ENCODE peak calls at places on chromosomes 11 and 22, in five cellular contexts. S, T, M, F and Y are unnamed samples.

GRCh38 chr11:93903989-93904388 is 53.6 kb upstream of the VSTM5 start:
- DNase-seq in M (no peak), F (no peak), S (no peak), T (no peak), Y (no peak)

GRCh38 chr11:122491486-122491885 is 164.0 kb upstream of the UBASH3B start:
- DNase-seq in S (no peak), M (no peak), F (no peak), T (no peak), Y (no peak)

GRCh38 chr22:50260801-50261614 is 475 bp downstream of the MAPK12 start:
- DNase-seq in S (peak), F (no peak), M (peak), T (no peak), Y (peak)

GRCh38 chr22:36879775-36880174 is 19.0 kb downstream of the NCF4 start:
- DNase-seq in F (no peak), S (no peak), M (no peak), T (no peak), Y (no peak)

GRCh38 chr11:114883472-114883871 is 205.1 kb downstream of the NXPE2 start:
- DNase-seq in M (no peak), F (no peak), T (no peak), S (no peak), Y (no peak)

GRCh38 chr22:46735747-46736608 is 2.1 kb downstream of the CERK start:
- DNase-seq in M (no peak), T (no peak), F (no peak), S (no peak), Y (no peak)

GRCh38 chr22:33404723-33405122 is 346.5 kb upstream of the SYN3 start:
- DNase-seq in S (no peak), F (no peak), T (no peak), M (no peak), Y (no peak)

GRCh38 chr11:12778506-12778905 is 104.3 kb downstream of the TEAD1 start:
- DNase-seq in M (no peak), S (no peak), T (no peak), F (no peak), Y (no peak)

GRCh38 chr11:3086671-3087150 is 29.5 kb upstream of the CARS1 start:
- DNase-seq in T (no peak), S (no peak), M (no peak), F (no peak), Y (no peak)

GRCh38 chr22:31122532-31123291 is at the start of gene INPP5J:
- DNase-seq in M (peak), T (peak), F (no peak), S (peak), Y (no peak)

GRCh38 chr11:87356428-87356827 is 318.7 kb downstream of the TMEM135 start:
- DNase-seq in T (no peak), S (no peak), M (no peak), F (no peak), Y (peak)

GRCh38 chr11:71372693-71373657 is 75.2 kb downstream of the DHCR7 start:
- DNase-seq in F (no peak), T (peak), M (no peak), S (peak), Y (peak)

GRCh38 chr22:47174671-47175111 is 412.2 kb downstream of the TBC1D22A start:
- DNase-seq in F (no peak), S (no peak), T (no peak), M (no peak), Y (no peak)

GRCh38 chr11:37946155-37946766 is 1348.2 kb upstream of the RAG2 start:
- DNase-seq in S (peak), M (peak), F (peak), T (no peak), Y (peak)

GRCh38 chr11:43393765-43394355 is 35.1 kb downstream of the TTC17 start:
- DNase-seq in F (no peak), M (no peak), T (no peak), S (no peak), Y (no peak)

GRCh38 chr22:17772249-17772962 is 1.9 kb downstream of the BID start:
- DNase-seq in S (no peak), M (peak), T (no peak), F (no peak), Y (no peak)

GRCh38 chr11:74449369-74449931 is 17.9 kb downstream of the KCNE3 start:
- DNase-seq in T (peak), M (peak), S (peak), F (peak), Y (peak)

GRCh38 chr11:23995891-23996290 is 501.0 kb upstream of the LUZP2 start:
- DNase-seq in T (no peak), F (no peak), S (no peak), M (no peak), Y (no peak)

GRCh38 chr22:48489551-48490512 is 1337.8 kb downstream of the BRD1 start:
- DNase-seq in S (no peak), F (no peak), M (no peak), T (no peak), Y (no peak)

GRCh38 chr11:33701302-33701701 is 676 bp upstream of the C11orf91 start:
- DNase-seq in M (no peak), F (no peak), T (no peak), S (no peak), Y (peak)

GRCh38 chr11:35289821-35290220 is 129.5 kb downstream of the SLC1A2 start:
- DNase-seq in F (no peak), M (no peak), T (no peak), S (no peak), Y (no peak)

GRCh38 chr11:69444381-69445130 is 36.9 kb upstream of the LINC01488 start:
- DNase-seq in F (no peak), M (peak), T (no peak), S (peak), Y (no peak)

GRCh38 chr11:108891909-108892511 is 227.1 kb downstream of the DDX10 start:
- DNase-seq in F (no peak), M (no peak), T (no peak), S (no peak), Y (no peak)

GRCh38 chr11:126640186-126640585 is 284.7 kb downstream of the ST3GAL4 start:
- DNase-seq in T (no peak), F (no peak), M (no peak), S (no peak), Y (no peak)

GRCh38 chr22:49010901-49011300 is 816.8 kb downstream of the BRD1 start:
- DNase-seq in F (no peak), M (no peak), S (no peak), T (no peak), Y (no peak)

GRCh38 chr22:30426395-30427353 is 1.1 kb downstream of the MTFP1 start:
- DNase-seq in F (peak), S (peak), T (peak), M (peak), Y (peak)

GRCh38 chr11:113234888-113235287 is 79.5 kb upstream of the TTC12 start:
- DNase-seq in M (no peak), S (no peak), F (no peak), T (no peak), Y (no peak)

GRCh38 chr11:126411971-126412381 is 56.5 kb downstream of the ST3GAL4 start:
- DNase-seq in T (no peak), M (no peak), F (no peak), S (peak), Y (no peak)

GRCh38 chr11:80282643-80283042 is 841.8 kb upstream of the TENM4 start:
- DNase-seq in F (no peak), S (no peak), M (no peak), T (no peak), Y (no peak)

GRCh38 chr22:23033116-23033905 is 37.0 kb upstream of the GNAZ start:
- DNase-seq in M (no peak), T (no peak), F (no peak), S (peak), Y (peak)

GRCh38 chr22:23036684-23037428 is 33.5 kb upstream of the GNAZ start:
- DNase-seq in M (no peak), S (peak), T (no peak), F (no peak), Y (peak)

GRCh38 chr22:23037429-23038333 is 32.6 kb upstream of the GNAZ start:
- DNase-seq in F (no peak), S (peak), M (no peak), T (no peak), Y (peak)

GRCh38 chr22:23034621-23035556 is 35.4 kb upstream of the GNAZ start:
- DNase-seq in S (peak), T (no peak), F (no peak), M (no peak), Y (peak)

GRCh38 chr22:23035557-23036277 is 34.6 kb upstream of the GNAZ start:
- DNase-seq in F (no peak), S (peak), T (no peak), M (no peak), Y (peak)
- H2AFZ ChIP-seq in F (no peak), S (peak), T (no peak), M (no peak), Y (no peak)

GRCh38 chr11:64314146-64314804 is 3.1 kb downstream of the TRMT112 start:
- DNase-seq in T (no peak), F (no peak), M (no peak), S (no peak), Y (no peak)

GRCh38 chr11:64313491-64314145 is 3.7 kb downstream of the TRMT112 start:
- DNase-seq in T (no peak), S (peak), M (no peak), F (no peak), Y (no peak)

GRCh38 chr11:64317325-64317960 is at the start of gene TRMT112:
- DNase-seq in F (peak), S (peak), M (peak), T (peak), Y (peak)

GRCh38 chr11:64314805-64315561 is 2.4 kb downstream of the TRMT112 start:
- DNase-seq in S (no peak), F (no peak), M (no peak), T (no peak), Y (no peak)

GRCh38 chr11:64312947-64313346 is 4.4 kb downstream of the TRMT112 start:
- DNase-seq in S (no peak), M (no peak), T (no peak), F (no peak), Y (no peak)
- H3K27ac ChIP-seq in S (no peak), M (no peak), T (no peak), F (no peak), Y (no peak)

DNA sequence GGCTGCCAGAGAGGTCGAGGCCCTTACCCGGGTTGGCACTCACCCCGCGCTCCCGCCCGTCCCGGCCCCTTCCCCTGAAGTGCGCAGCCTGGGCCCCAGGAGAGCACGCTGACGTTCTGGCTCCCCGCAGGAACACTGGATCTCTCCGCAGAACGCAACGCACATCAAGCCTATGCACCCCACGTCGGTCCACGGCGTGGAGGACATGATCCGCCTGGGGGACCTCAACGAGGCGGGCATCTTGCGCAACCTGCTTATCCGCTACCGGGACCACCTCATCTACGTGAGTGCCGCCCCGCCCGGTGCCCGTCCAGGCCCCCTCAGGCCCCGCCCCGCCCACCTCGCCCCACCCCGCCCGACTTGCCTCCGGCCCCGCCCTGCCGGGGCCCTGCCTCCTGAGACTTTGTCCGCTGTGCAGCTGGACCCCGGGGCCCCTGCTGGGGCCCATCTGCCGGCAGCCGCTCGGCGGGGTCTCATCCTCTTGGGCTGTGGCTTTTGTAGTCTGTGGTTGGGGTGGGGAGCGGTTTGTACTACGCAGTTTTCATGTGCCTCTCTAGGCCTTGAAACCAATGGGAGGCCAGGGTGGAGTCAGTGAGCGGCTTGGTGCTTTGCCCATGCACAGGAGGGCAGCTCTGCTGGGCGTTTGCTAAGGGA is 19.7 kb downstream of the MYO7A start:
- DNase-seq in S (peak), T (no peak), M (no peak), F (no peak), Y (no peak)
- H2AFZ ChIP-seq in S (peak), T (no peak), M (no peak), F (peak), Y (no peak)

DNA sequence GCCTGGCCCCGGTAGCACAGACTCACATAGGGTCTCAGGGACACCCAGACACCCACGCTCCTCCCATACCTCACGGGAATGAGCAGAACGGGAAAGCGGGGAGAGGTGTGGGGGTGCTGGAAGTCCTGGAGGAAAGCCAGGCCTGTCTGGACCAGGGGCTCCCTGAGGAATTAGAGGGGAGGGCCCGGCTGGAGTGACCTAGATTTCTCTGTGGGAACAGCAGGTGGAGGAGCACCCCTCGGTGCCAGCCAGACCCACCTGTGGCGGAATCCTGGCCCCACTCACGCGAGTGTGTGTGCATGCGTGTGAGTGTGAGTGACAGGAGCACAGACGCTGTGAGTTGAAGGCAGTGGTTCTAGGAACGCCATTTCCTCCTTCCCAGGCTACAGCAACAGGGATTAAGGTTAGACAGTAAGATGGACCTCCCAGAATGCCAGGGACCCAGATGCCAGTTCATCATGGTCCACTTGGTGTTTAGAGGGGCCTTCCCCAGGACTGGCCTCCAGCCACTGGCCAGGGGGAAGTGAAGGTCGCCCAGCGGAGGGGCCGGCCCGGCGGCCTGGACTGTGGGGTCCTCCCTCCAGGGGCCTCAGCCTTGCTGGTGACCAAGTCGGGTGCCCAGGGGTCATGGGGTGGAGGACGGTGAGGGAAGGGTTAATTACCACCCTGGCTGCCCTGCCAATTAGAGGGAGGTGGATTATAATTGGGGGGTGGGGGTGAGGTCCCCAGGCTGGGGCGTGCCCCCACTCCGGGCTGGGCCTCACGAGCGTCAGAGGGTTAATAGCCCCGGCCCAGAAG is 1.0 kb downstream of the PKP3 start:
- DNase-seq in S (peak), F (no peak), M (no peak), T (no peak), Y (no peak)
- H3K27ac ChIP-seq in S (peak), F (no peak), M (peak), T (peak), Y (no peak)

DNA sequence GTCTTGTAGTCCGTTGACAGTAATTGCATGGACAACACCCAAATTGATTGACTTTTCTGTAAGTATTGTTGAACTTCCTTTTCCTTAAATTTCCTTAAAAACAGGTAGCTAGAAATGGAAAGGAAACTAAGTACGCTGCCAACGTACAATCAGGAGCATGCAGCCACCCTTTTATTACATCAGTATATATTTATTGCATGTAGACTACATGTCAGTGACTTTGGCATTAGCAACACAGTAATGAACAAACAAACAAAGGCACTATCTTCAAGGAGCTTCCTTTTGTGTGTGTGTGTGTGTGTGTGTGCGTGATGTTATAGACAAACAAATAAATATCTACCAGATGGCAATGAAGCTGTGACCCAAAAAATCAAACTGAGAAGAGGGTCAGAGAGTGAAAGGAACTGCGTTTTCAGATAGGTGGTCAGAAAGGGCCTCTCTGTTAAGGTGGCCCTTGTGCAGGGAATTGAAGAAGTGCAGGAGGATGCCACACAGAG is at the start of gene OR9Q1:
- DNase-seq in M (no peak), F (no peak), T (no peak), S (no peak), Y (no peak)
- H2AFZ ChIP-seq in M (no peak), F (peak), T (no peak), S (no peak), Y (no peak)